ENCODE peak calls at places on chromosomes 16 and 17, in four cellular contexts. B, C, E and M are unnamed samples.

GRCh38 chr17:40432864-40433528 is 10.3 kb upstream of the IGFBP4 start:
- DNase-seq in E (no peak), C (no peak), B (no peak), M (peak; percentile 42)

GRCh38 chr17:78168906-78169793 is 769 bp downstream of the SYNGR2 start:
- DNase-seq in C (no peak), E (peak; percentile 72), B (no peak), M (peak; percentile 33)

GRCh38 chr17:29140631-29141483 is 39.3 kb downstream of the MYO18A start:
- DNase-seq in B (no peak), C (no peak), E (no peak), M (no peak)

GRCh38 chr17:2412561-2413021 is 11.7 kb upstream of the MNT start:
- DNase-seq in E (no peak), B (no peak), C (no peak), M (no peak)

GRCh38 chr16:84982434-84982833 is 28.9 kb downstream of the ZDHHC7 start:
- DNase-seq in B (no peak), E (no peak), C (no peak), M (no peak)

GRCh38 chr16:81204794-81205680 is 33.5 kb upstream of the BCO1 start:
- DNase-seq in E (peak; percentile 26), C (no peak), B (peak; percentile 64), M (peak; percentile 33)

GRCh38 chr16:88737298-88738166 is 31.2 kb downstream of the CTU2 start:
- DNase-seq in C (peak; percentile 25), E (peak; percentile 75), B (peak; percentile 95), M (peak; percentile 36)

GRCh38 chr17:64657610-64658125 is 4.4 kb downstream of the SMURF2 start:
- DNase-seq in B (no peak), C (no peak), E (no peak), M (no peak)

GRCh38 chr16:20519231-20519630 is 56.9 kb downstream of the ACSM2B start:
- DNase-seq in B (no peak), E (no peak), C (no peak), M (no peak)